ENCODE peak calls at places on chromosomes 3 and 15, in six cellular contexts. P is HepG2, A is H1, F is GM12878, W is HCT116, J is K562. D is an unnamed sample. For H3K4me1, the result is how much of the 10 kb centered on the place peaks cover.

GRCh38 chr3:180036678-180037455 is at the start of gene PEX5L:
- DNase-seq in P (peak), W (no peak), F (no peak), A (peak), J (peak), D (peak)

GRCh38 chr3:157407769-157408168 is 28.9 kb upstream of the PTX3 start:
- DNase-seq in A (no peak), F (no peak), P (no peak), W (no peak), J (no peak), D (no peak)

GRCh38 chr3:104460477-104461406 is 906.0 kb upstream of the ALCAM start:
- DNase-seq in P (no peak), A (peak), F (peak), W (peak), J (no peak), D (peak)

GRCh38 chr3:142586803-142587406 is 8.4 kb upstream of the ATR start:
- DNase-seq in J (peak), P (peak), A (no peak), F (no peak), W (peak), D (peak)

GRCh38 chr3:53192608-53193007 is 31.6 kb downstream of the PRKCD start:
- DNase-seq in F (no peak), P (no peak), W (no peak), A (no peak), J (no peak), D (no peak)

GRCh38 chr3:151383956-151384355 is 597 bp downstream of the P2RY12 start:
- DNase-seq in W (no peak), P (no peak), J (no peak), A (no peak), F (no peak), D (no peak)

GRCh38 chr3:175940243-175940642 is 1081.1 kb downstream of the NAALADL2 start:
- DNase-seq in J (no peak), F (no peak), P (no peak), A (no peak), W (no peak), D (no peak)

GRCh38 chr3:131561511-131561910 is 58.7 kb upstream of the MRPL3 start:
- DNase-seq in F (no peak), P (no peak), W (no peak), J (no peak), A (no peak), D (no peak)

GRCh38 chr15:77028451-77029165 is 33.7 kb downstream of the PSTPIP1 start:
- DNase-seq in P (no peak), J (no peak), A (no peak), W (no peak), F (no peak), D (no peak)

GRCh38 chr3:149145926-149146325 is 16.5 kb downstream of the HPS3 start:
- DNase-seq in J (no peak), A (no peak), W (no peak), F (no peak), P (no peak), D (no peak)

GRCh38 chr15:40342421-40343313 is 1.9 kb upstream of the CCDC9B start:
- DNase-seq in W (no peak), F (no peak), J (no peak), A (no peak), P (no peak), D (no peak)

GRCh38 chr3:133874761-133875438 is 20.8 kb downstream of the RAB6B start:
- DNase-seq in W (no peak), A (no peak), J (peak), P (no peak), F (no peak), D (no peak)

GRCh38 chr15:98964461-98965454 is 42.8 kb downstream of the PGPEP1L start:
- DNase-seq in A (no peak), W (no peak), J (no peak), P (no peak), F (no peak), D (no peak)

GRCh38 chr15:89122532-89123525 is 34.6 kb downstream of the ABHD2 start:
- DNase-seq in J (no peak), A (no peak), F (no peak), W (no peak), P (no peak), D (no peak)

GRCh38 chr3:134527037-134527436 is 41.2 kb downstream of the CEP63 start:
- DNase-seq in W (no peak), J (peak), P (peak), A (peak), F (no peak), D (peak)

GRCh38 chr15:28878209-28878608 is 7.6 kb upstream of the APBA2 start:
- DNase-seq in J (no peak), A (no peak), F (no peak), P (no peak), W (no peak), D (no peak)

GRCh38 chr15:42155546-42156265 is 730 bp downstream of the PLA2G4F start:
- DNase-seq in W (no peak), F (no peak), J (peak), P (no peak), A (no peak), D (no peak)

GRCh38 chr15:52295421-52295991 is at the start of gene MYO5C:
- DNase-seq in W (peak), P (peak), A (peak), F (no peak), J (no peak), D (peak)

GRCh38 chr3:94024385-94024784 is 4.0 kb downstream of the STX19 start:
- DNase-seq in W (no peak), J (no peak), F (no peak), P (no peak), A (no peak), D (no peak)

GRCh38 chr3:105853801-105854432 is 14.9 kb downstream of the CBLB start:
- DNase-seq in W (no peak), J (no peak), P (no peak), F (peak), A (no peak), D (no peak)

GRCh38 chr15:48625126-48625525 is 20.4 kb downstream of the FBN1 start:
- DNase-seq in P (no peak), F (no peak), W (no peak), J (no peak), A (no peak), D (no peak)

GRCh38 chr3:194468086-194468485 is 18.7 kb downstream of the ATP13A3 start:
- DNase-seq in P (no peak), A (no peak), W (no peak), J (no peak), F (no peak), D (no peak)

GRCh38 chr15:38795471-38796245 is 231.0 kb upstream of the RASGRP1 start:
- DNase-seq in A (no peak), W (no peak), P (no peak), F (no peak), J (peak), D (no peak)

GRCh38 chr3:15055019-15055557 is 10.0 kb downstream of the MRPS25 start:
- DNase-seq in J (peak), F (peak), P (no peak), W (no peak), A (no peak), D (no peak)

GRCh38 chr3:190807719-190808375 is 54.6 kb downstream of the GMNC start:
- DNase-seq in W (no peak), J (no peak), P (peak), A (no peak), F (no peak), D (no peak)

GRCh38 chr3:120693439-120694172 is 11.6 kb upstream of the HGD start:
- DNase-seq in P (peak), F (no peak), J (peak), A (no peak), W (no peak), D (no peak)

GRCh38 chr3:46417841-46418611 is 11.0 kb downstream of the CCRL2 start:
- DNase-seq in F (no peak), W (no peak), P (no peak), A (no peak), J (no peak), D (peak)
- H3K4me1 ChIP-seq in F (under half), W (under half), P (under half), A (under half), J (under half), D (under half)

GRCh38 chr15:70605606-70606410 is 157.6 kb downstream of the UACA start:
- DNase-seq in P (peak), J (no peak), A (no peak), F (no peak), W (no peak), D (no peak)

GRCh38 chr15:70608156-70608555 is 155.2 kb downstream of the UACA start:
- DNase-seq in W (no peak), A (no peak), P (no peak), J (no peak), F (no peak), D (no peak)

GRCh38 chr15:70602834-70603560 is 160.4 kb downstream of the UACA start:
- DNase-seq in W (no peak), P (no peak), J (no peak), A (no peak), F (no peak), D (no peak)

GRCh38 chr15:70602281-70602680 is 161.1 kb downstream of the UACA start:
- DNase-seq in J (no peak), A (no peak), W (no peak), P (no peak), F (no peak), D (no peak)

DNA sequence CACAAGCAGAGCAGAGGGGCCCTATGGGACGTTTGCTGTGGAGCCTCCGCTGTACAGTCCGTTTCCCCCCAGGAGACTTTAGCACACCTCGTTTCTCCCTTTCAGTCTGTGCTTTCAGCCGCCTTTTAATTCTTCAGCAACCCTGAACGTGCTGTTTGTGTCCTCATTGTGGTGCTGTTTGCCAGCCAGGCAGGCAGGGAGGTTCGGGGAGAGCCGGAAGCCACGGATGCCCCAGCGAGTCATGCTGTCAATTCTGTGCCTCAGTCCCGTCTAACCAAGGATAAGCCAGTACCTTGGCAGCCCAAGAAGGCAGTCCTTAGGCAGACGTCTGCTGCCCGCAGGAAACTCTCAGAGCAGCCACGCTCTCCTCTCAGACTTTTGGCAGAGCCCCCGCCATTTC is 158.7 kb downstream of the UACA start:
- DNase-seq in F (no peak), P (peak), A (no peak), J (no peak), W (no peak), D (no peak)
- TF ChIP-seq ZNF274 in F (no peak), P (no peak), A (no peak), J (no peak), W (no peak), D (no peak)

GRCh38 chr15:72113347-72114031 is 4.5 kb downstream of the MYO9A start:
- DNase-seq in F (no peak), J (no peak), P (no peak), W (no peak), A (no peak), D (no peak)
- H3K4me1 ChIP-seq in F (under half), J (under half), P (under half), W (under half), A (under half), D (under half)

GRCh38 chr3:98263944-98264343 is at the start of gene OR5H6:
- DNase-seq in W (no peak), A (no peak), J (no peak), F (no peak), P (no peak), D (no peak)

DNA sequence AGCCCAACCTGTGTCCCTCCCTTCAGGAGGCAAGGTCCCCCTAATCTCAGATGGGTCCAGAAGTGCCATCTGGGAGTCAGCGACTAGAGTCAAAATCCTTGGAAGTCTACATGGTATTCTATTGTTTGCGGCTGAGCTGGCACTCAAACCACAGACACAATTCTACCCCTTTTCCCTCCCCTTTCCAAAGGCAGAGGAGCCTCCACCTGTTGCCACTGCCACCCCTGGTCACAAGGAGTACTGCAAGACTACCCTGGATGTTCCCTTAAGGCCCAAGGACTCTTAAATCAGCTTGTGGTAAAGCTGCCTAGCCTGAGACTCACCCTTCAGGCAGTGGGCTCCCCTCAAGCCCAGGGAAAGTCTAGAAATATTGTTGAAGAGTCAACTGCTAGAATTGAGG is 4.3 kb upstream of the OR5H6 start:
- DNase-seq in F (no peak), P (peak), W (peak), A (no peak), J (no peak), D (no peak)
- TF ChIP-seq ZNF274 in F (no peak), P (no peak), W (no peak), A (no peak), J (no peak), D (no peak)

GRCh38 chr3:66398228-66399025 is 102.4 kb downstream of the LRIG1 start:
- DNase-seq in P (no peak), A (no peak), W (no peak), J (no peak), F (no peak), D (no peak)

GRCh38 chr3:66399529-66400232 is 101.1 kb downstream of the LRIG1 start:
- DNase-seq in F (no peak), W (no peak), A (no peak), P (no peak), J (no peak), D (no peak)

GRCh38 chr3:66396161-66396760 is 104.6 kb downstream of the LRIG1 start:
- DNase-seq in P (no peak), F (no peak), A (no peak), W (no peak), J (no peak), D (no peak)

GRCh38 chr3:66396888-66397287 is 103.9 kb downstream of the LRIG1 start:
- DNase-seq in F (no peak), J (no peak), A (no peak), W (no peak), P (no peak), D (no peak)

DNA sequence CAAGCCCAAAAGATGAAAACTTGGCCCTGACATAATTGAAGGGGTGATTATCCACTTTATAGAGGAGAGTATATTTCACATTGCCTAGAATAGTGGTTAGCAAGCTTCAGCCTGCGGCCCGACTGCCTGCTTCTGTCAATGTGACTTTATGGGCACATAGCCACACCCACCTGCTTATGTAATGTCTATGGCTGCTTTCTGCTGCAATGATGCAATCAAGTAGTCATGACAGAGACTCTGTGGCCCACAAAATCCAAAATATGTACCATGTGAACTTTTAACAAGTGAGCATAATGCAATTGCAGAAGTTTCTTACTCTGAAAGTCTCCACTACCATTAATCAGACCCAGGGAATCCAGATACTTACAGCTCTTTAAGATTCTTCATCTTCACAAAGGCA is 103.1 kb downstream of the LRIG1 start:
- DNase-seq in W (no peak), A (no peak), P (no peak), J (peak), F (no peak), D (no peak)
- H3K4me1 ChIP-seq in W (under half), A (under half), P (under half), J (under half), F (under half), D (under half)

GRCh38 chr3:44969779-44970178 is 6.2 kb downstream of the ZDHHC3 start:
- DNase-seq in F (no peak), A (no peak), J (no peak), P (no peak), W (no peak), D (no peak)
- TF ChIP-seq ZNF274 in F (no peak), A (no peak), J (no peak), P (no peak), W (no peak), D (no peak)

GRCh38 chr3:73561494-73561893 is 63.2 kb downstream of the PDZRN3 start:
- DNase-seq in A (no peak), W (no peak), F (no peak), P (no peak), J (no peak), D (no peak)
- H3K4me1 ChIP-seq in A (under half), W (under half), F (under half), P (under half), J (under half), D (under half)

GRCh38 chr15:63079938-63080626 is 37.5 kb downstream of the TPM1 start:
- DNase-seq in P (peak), J (no peak), A (no peak), W (peak), F (no peak), D (no peak)
- TF ChIP-seq ZNF274 in P (no peak), J (no peak), A (no peak), W (no peak), F (no peak), D (no peak)

GRCh38 chr3:25473246-25473645 is 45.2 kb downstream of the RARB start:
- DNase-seq in P (no peak), J (no peak), W (no peak), A (no peak), F (no peak), D (no peak)

GRCh38 chr3:25474000-25474399 is 45.9 kb downstream of the RARB start:
- DNase-seq in F (no peak), W (no peak), J (no peak), A (no peak), P (no peak), D (no peak)

GRCh38 chr3:25471081-25471768 is 43.2 kb downstream of the RARB start:
- DNase-seq in A (no peak), P (no peak), W (no peak), F (no peak), J (no peak), D (no peak)

GRCh38 chr3:25472747-25473146 is 44.7 kb downstream of the RARB start:
- DNase-seq in P (no peak), J (no peak), F (no peak), W (no peak), A (no peak), D (no peak)

DNA sequence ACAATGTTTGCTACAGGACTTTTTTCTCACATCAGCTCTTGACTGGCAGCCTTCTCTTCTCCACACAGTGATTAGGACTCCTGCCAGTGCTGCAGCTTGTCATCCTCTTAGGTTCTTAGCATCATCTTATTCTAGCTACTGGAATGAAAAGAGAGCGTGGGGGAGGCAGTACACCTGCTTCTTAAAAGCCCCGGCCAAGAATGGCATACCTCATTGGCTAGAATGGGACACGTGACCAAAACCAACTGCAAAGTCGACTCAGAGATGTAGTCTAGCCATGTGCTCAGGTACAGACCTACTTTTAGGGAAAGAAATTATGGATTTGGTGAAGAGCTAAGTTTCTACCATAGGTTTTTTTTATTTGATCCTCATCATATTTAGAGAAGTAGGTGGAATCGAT is 44.1 kb downstream of the RARB start:
- DNase-seq in J (peak), W (no peak), P (no peak), A (no peak), F (no peak), D (no peak)
- H3K4me1 ChIP-seq in J (under half), W (under half), P (under half), A (under half), F (under half), D (under half)